ENCODE peak calls at places on chromosomes 3 and 15, in five cellular contexts. K is DMS79, H is body of pancreas, N is tibial artery, Z is ELF-1. I is an unnamed sample.

GRCh38 chr15:62119224-62119925 is 45.7 kb downstream of the C2CD4B start:
- DNase-seq in H (peak), K (no peak), N (no peak), Z (no peak), I (no peak)

GRCh38 chr3:136811701-136812100 is 7.2 kb upstream of the SLC35G2 start:
- DNase-seq in H (no peak), Z (no peak), N (no peak), K (no peak), I (no peak)

GRCh38 chr3:149576071-149576564 is 81.7 kb downstream of the WWTR1 start:
- DNase-seq in N (no peak), Z (peak), H (peak), K (no peak), I (peak)

GRCh38 chr3:128479558-128480086 is 12.9 kb upstream of the DNAJB8 start:
- DNase-seq in Z (no peak), H (no peak), N (no peak), K (no peak), I (no peak)

GRCh38 chr15:70793694-70794093 is 30.3 kb upstream of the UACA start:
- DNase-seq in H (no peak), K (no peak), N (no peak), Z (no peak), I (no peak)

GRCh38 chr3:158109295-158109803 is 540 bp upstream of the RSRC1 start:
- DNase-seq in Z (no peak), N (no peak), K (no peak), H (no peak), I (peak)

GRCh38 chr15:58501636-58502178 is 69.9 kb downstream of the LIPC start:
- DNase-seq in N (no peak), Z (no peak), H (no peak), K (no peak), I (no peak)

GRCh38 chr15:63086967-63087366 is 34.7 kb upstream of the LACTB start:
- DNase-seq in K (no peak), H (no peak), N (no peak), Z (no peak), I (no peak)

GRCh38 chr3:40309925-40310635 is 573 bp downstream of the EIF1B start:
- DNase-seq in K (no peak), Z (no peak), H (peak), N (peak), I (peak)

GRCh38 chr3:36688815-36689214 is 75.5 kb downstream of the DCLK3 start:
- DNase-seq in K (no peak), H (no peak), N (no peak), Z (no peak), I (peak)

GRCh38 chr15:25743909-25744275 is 119.2 kb downstream of the ATP10A start:
- DNase-seq in H (no peak), N (no peak), K (no peak), Z (no peak), I (no peak)

GRCh38 chr3:124467980-124468902 is 262.0 kb upstream of the UMPS start:
- DNase-seq in H (peak), Z (peak), K (no peak), N (no peak), I (peak)

GRCh38 chr3:37986479-37987314 is 3.9 kb upstream of the VILL start:
- DNase-seq in N (no peak), H (peak), Z (no peak), K (no peak), I (no peak)

GRCh38 chr15:67177750-67178149 is 76.7 kb downstream of the AAGAB start:
- DNase-seq in Z (no peak), K (no peak), N (peak), H (no peak), I (no peak)

I was measured in neural progenitor cell.